ENCODE peak calls at places on chromosomes 6 and 20, in five cellular contexts. P is Calu3, X is psoas muscle, Z is H9, I is GM20000. B is an unnamed sample.

GRCh38 chr6:25369450-25370086 is 90.4 kb downstream of the CARMIL1 start:
- DNase-seq in I (peak), X (no peak), Z (peak), P (peak), B (no peak)

GRCh38 chr20:38633577-38634093 is 32.0 kb downstream of the ARHGAP40 start:
- DNase-seq in X (peak), P (peak), Z (peak), I (peak), B (no peak)

GRCh38 chr6:22929228-22929627 is 359.9 kb downstream of the HDGFL1 start:
- DNase-seq in P (no peak), I (no peak), Z (no peak), X (no peak), B (no peak)

GRCh38 chr6:105292689-105293339 is 110.1 kb downstream of the PREP start:
- DNase-seq in Z (no peak), P (no peak), X (no peak), I (no peak), B (no peak)

GRCh38 chr6:3609388-3609787 is 142.1 kb downstream of the PXDC1 start:
- DNase-seq in Z (no peak), X (no peak), P (no peak), I (no peak), B (no peak)

GRCh38 chr20:4730782-4731181 is 9.1 kb downstream of the PRND start:
- DNase-seq in P (no peak), I (no peak), Z (no peak), X (no peak), B (no peak)

GRCh38 chr6:142925575-142926110 is 19.3 kb downstream of the HIVEP2 start:
- DNase-seq in I (no peak), X (no peak), P (no peak), Z (no peak), B (no peak)

GRCh38 chr6:108174371-108175175 is 8.8 kb downstream of the NR2E1 start:
- DNase-seq in Z (peak), X (no peak), P (no peak), I (peak), B (no peak)

GRCh38 chr20:19272976-19273654 is 60.7 kb downstream of the SLC24A3 start:
- DNase-seq in Z (no peak), I (no peak), X (no peak), P (no peak), B (no peak)

GRCh38 chr6:150377211-150377781 is 8.5 kb downstream of the IYD start:
- DNase-seq in P (peak), I (no peak), Z (no peak), X (no peak), B (no peak)

GRCh38 chr6:88119769-88120168 is 46.4 kb downstream of the CNR1 start:
- DNase-seq in I (peak), Z (no peak), X (no peak), P (no peak), B (no peak)

GRCh38 chr6:36536873-36537547 is 10.3 kb downstream of the STK38 start:
- DNase-seq in I (no peak), X (no peak), Z (no peak), P (no peak), B (no peak)

GRCh38 chr20:8414611-8415274 is 282.7 kb downstream of the PLCB1 start:
- DNase-seq in P (no peak), I (no peak), X (no peak), Z (no peak), B (no peak)

GRCh38 chr6:144310761-144311160 is 25.6 kb downstream of the UTRN start:
- DNase-seq in X (no peak), I (no peak), P (no peak), Z (no peak), B (no peak)

GRCh38 chr6:133837801-133838349 is 51.0 kb upstream of the TCF21 start:
- DNase-seq in P (peak), X (peak), Z (peak), I (peak), B (peak)

GRCh38 chr6:36719126-36719525 is 21.5 kb downstream of the RAB44 start:
- DNase-seq in I (no peak), X (peak), Z (no peak), P (no peak), B (no peak)

GRCh38 chr20:1292620-1293019 is 26.5 kb downstream of the SNPH start:
- DNase-seq in X (no peak), P (no peak), Z (no peak), I (no peak), B (no peak)

GRCh38 chr6:90212274-90212673 is 84.4 kb downstream of the BACH2 start:
- DNase-seq in Z (no peak), P (no peak), I (no peak), X (no peak), B (no peak)

GRCh38 chr6:46677314-46677654 is 10.4 kb upstream of the TDRD6 start:
- DNase-seq in I (no peak), X (no peak), P (no peak), Z (no peak), B (no peak)

GRCh38 chr6:25665455-25665854 is 13.4 kb downstream of the SCGN start:
- DNase-seq in Z (no peak), X (no peak), P (no peak), I (no peak), B (no peak)

GRCh38 chr6:143068001-143068400 is 7.3 kb downstream of the AIG1 start:
- DNase-seq in I (no peak), P (no peak), X (no peak), Z (no peak), B (no peak)

GRCh38 chr6:13863699-13864155 is 49.4 kb upstream of the MCUR1 start:
- DNase-seq in P (no peak), I (no peak), X (no peak), Z (no peak), B (no peak)

GRCh38 chr6:158323561-158323958 is 11.3 kb downstream of the TULP4 start:
- DNase-seq in I (no peak), Z (no peak), P (no peak), X (no peak), B (no peak)

GRCh38 chr6:15329154-15329781 is 83.4 kb downstream of the JARID2 start:
- DNase-seq in P (no peak), Z (no peak), X (no peak), I (no peak), B (no peak)

GRCh38 chr20:51365670-51366069 is 176.8 kb downstream of the NFATC2 start:
- DNase-seq in X (no peak), I (no peak), P (no peak), Z (no peak), B (no peak)

GRCh38 chr6:12555267-12555666 is 161.3 kb upstream of the PHACTR1 start:
- DNase-seq in P (no peak), X (no peak), Z (no peak), I (no peak), B (no peak)

GRCh38 chr6:16239090-16239797 is 857 bp downstream of the GMPR start:
- DNase-seq in Z (no peak), P (peak), I (peak), X (peak), B (peak)

GRCh38 chr6:4889701-4890100 is 113.5 kb downstream of the CDYL start:
- DNase-seq in I (no peak), Z (peak), P (no peak), X (no peak), B (no peak)

DNA sequence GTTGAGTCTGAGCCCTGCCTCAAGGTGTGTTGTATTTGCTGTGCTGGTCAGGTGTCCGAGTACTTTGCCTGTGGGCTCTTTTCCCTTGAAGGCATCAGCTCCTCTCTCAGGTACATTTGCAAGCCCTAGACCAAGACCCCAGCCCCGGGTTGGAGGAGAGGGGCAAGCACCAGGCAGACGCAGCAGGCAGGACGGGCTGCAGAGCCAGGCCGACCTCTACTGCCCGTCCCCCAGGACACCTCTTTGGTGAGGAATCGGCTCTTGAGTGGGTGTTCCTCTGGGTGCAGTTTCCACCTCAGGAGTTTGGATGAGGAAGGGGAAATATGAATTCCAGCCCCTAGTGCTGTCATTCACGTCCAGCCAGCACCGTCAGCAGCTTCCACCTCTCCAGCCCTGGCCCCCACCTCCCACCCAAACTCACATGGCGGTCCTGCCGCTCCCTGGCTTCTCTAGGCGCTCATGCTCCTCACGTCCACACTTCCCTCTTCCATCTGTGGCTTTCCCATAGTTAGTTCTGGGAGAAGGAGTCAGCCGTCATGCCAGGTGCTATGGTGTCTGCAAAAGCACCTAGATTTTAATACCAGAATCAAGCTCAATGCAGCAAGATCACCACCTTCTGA is 183.9 kb downstream of the DLL1 start:
- DNase-seq in P (no peak), Z (no peak), X (peak), I (no peak), B (no peak)
- TF ChIP-seq CTCF in P (no peak), Z (no peak), X (no peak), I (no peak), B (no peak)

DNA sequence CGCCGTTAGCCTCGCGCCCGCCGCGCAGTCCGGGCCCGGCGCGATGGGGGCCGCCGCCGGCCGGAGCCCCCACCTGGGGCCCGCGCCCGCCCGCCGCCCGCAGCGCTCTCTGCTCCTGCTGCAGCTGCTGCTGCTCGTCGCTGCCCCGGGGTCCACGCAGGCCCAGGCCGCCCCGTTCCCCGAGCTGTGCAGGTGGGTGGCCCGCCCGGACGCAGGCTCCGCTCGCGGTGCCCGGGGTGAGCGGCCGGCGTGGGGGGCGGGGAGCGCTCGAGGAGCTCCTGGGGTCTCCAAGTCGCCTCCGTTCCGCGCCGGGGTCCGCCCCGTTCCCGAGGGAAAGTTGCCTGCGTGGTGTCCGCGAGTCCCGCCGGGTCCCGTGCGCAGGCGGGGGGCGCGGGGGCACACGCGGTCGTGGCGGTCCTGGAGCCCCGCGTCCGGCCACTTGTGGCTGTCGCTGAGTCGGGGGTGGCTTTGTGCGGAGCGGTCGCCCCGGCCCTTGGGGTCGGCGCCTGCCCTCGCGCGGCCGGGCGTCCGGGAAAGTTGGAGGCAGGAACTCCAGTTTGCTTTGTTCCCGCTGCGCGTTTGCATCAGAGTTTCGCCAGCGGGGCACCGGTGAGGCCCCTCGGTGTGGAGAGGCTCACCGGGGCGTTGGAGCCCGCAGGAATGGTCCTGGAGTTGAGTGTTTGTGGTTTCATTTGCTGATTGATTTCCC is 476 bp downstream of the IGF2R start:
- DNase-seq in P (peak), I (no peak), Z (no peak), X (peak), B (no peak)
- TF ChIP-seq CTCF in P (no peak), I (no peak), Z (no peak), X (no peak), B (no peak)

GRCh38 chr20:45459606-45460005 is 9.9 kb upstream of the WFDC2 start:
- DNase-seq in I (no peak), X (no peak), Z (no peak), P (peak), B (no peak)
- TF ChIP-seq CTCF in I (no peak), X (no peak), Z (peak), P (peak), B (no peak)

GRCh38 chr20:17822039-17822438 is 122.3 kb downstream of the BANF2 start:
- DNase-seq in Z (no peak), P (peak), I (no peak), X (no peak), B (no peak)

GRCh38 chr20:17822540-17823155 is 122.9 kb downstream of the BANF2 start:
- DNase-seq in X (no peak), P (no peak), I (no peak), Z (no peak), B (no peak)

GRCh38 chr20:17824676-17825224 is 125.0 kb downstream of the BANF2 start:
- DNase-seq in P (no peak), I (no peak), Z (no peak), X (no peak), B (no peak)

GRCh38 chr20:17825251-17825691 is 125.5 kb downstream of the BANF2 start:
- DNase-seq in P (no peak), Z (no peak), X (peak), I (no peak), B (no peak)

DNA sequence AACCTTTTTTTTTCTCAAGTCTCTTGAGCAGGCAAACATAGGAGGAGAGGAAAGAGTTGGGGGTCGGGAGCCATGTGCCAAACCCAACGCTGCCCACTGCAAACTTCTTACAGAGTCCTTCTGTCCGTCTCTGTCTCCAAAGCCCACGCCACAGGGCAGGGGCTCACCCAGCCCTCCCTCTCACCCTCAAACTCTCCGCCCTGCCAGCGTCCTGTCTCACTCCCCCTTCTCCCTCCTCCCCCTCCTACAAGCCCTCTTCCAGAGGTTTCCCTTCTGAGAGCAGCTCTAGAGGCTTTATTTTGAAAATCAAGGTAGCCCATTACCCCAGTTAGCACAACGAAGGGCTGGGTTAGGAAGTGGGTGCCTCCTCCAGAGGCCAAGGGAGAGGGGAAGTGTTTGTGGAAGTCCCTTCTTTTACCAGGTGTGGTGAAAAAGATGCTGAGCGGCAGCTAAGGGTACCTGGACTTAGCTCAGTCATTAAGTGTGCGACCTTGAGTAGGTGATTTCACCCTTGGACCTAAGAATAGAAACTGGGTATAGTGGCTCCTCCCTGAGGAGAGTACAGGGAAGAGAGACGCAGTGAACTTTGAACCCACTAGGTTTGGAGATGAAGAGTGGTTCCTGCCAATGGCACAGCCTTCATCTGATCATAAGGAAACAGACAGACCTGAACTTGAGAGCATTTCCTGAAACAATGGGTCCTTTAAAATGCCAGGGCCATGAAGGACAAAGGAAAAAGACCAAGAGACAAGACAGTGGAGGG is 123.8 kb downstream of the BANF2 start:
- DNase-seq in I (no peak), X (no peak), P (no peak), Z (no peak), B (no peak)
- TF ChIP-seq CTCF in I (no peak), X (no peak), P (no peak), Z (peak), B (no peak)

DNA sequence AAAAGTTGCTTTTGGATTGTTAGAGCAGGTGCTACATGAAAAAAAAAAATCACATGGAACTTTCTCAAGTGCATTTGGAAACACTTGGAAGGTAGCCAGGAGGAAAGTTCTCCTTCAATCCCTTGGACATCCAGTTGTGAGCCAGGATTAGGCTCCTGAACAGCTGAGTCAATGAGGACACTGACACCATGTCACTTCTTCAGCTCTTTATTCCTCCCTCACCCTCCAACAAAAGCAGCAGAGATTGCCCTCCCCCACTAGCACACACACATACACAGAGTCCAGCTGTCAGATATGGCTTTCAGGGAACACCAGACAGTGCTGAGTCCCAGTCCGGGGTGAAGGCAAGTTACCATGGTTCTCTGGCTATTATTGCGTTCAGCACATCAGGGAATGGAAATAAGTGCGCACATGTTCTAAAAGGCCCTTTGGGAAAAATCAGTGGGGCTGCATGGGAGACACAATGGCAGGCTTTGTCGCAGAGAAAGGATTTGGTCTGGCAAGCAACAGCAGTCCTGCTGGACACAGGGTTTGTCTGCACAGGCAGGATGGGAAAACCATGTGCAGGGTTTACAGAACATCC is 124.7 kb upstream of the MARCKS start:
- DNase-seq in P (no peak), I (no peak), Z (no peak), X (peak), B (no peak)
- TF ChIP-seq CTCF in P (no peak), I (no peak), Z (no peak), X (peak), B (no peak)

GRCh38 chr20:40710608-40711007 is 21.6 kb upstream of the MAFB start:
- DNase-seq in Z (peak), P (no peak), I (no peak), X (no peak), B (no peak)

GRCh38 chr20:40704828-40705227 is 15.8 kb upstream of the MAFB start:
- DNase-seq in I (no peak), X (no peak), Z (no peak), P (no peak), B (no peak)

GRCh38 chr20:40703981-40704530 is 15.0 kb upstream of the MAFB start:
- DNase-seq in Z (no peak), P (no peak), I (no peak), X (no peak), B (no peak)

GRCh38 chr20:40705413-40705812 is 16.4 kb upstream of the MAFB start:
- DNase-seq in P (no peak), I (no peak), Z (no peak), X (no peak), B (no peak)

DNA sequence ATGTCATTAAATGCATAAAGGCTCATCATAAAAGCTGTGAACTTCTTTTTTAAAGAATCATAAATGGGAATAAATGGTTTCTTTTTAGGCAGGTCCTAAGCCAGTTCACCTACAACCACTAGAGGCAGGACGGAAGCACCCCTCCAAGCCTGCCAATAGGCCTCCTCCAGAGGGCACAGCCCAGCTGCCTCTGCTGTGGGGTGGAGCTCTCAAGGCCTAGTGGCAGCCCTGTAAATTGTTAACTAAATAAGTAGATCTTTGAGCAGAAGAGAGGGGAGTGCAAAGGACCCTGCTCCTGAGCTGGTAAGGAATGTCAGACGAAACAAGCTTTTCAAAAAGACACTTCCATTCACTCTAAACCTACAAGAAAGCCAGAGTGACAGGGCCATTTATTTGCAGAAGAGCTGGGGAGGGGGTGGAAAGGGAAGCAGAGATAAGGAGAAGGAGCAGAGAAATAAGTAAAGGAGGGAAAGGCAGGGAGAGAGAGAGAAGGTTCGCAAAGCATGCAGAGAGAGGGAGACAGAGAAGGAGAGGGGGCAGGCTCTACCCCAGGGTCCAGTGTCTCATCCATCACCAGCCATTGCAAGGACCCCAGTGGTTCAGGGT is 18.0 kb upstream of the MAFB start:
- DNase-seq in X (no peak), P (peak), I (no peak), Z (peak), B (no peak)
- TF ChIP-seq CTCF in X (no peak), P (peak), I (no peak), Z (peak), B (no peak)

GRCh38 chr20:24149881-24150307 is 161.3 kb upstream of the GGTLC1 start:
- DNase-seq in P (peak), X (no peak), I (no peak), Z (peak), B (no peak)
- TF ChIP-seq CTCF in P (no peak), X (no peak), I (no peak), Z (peak), B (no peak)

DNA sequence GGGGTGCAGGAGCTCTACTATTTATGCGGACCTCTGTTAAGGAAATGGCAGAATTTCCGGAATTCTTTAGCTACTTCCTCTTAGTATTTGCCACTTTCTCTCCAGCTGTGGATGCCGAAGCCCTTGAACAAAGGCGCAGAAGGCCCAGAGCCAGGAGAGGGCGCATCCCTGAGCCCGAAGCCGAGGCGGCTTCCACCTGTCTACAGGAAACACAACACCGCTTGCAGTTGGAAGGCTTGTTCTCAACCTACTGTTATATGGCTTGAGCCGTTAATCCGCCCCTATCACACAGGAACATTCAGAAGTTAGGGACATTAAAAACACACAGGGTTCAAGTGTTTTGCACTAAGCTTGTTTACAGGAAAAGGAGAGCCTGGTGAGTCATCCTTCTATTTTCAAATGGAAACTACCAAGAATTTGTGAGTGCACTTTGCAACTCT is 417.1 kb downstream of the BCKDHB start:
- DNase-seq in X (peak), Z (peak), I (no peak), P (no peak), B (no peak)
- TF ChIP-seq CTCF in X (peak), Z (peak), I (no peak), P (no peak), B (no peak)

GRCh38 chr20:40797425-40797824 is 108.4 kb upstream of the MAFB start:
- DNase-seq in P (peak), Z (peak), I (peak), X (no peak), B (no peak)
- TF ChIP-seq CTCF in P (peak), Z (peak), I (peak), X (no peak), B (no peak)

B was measured in omental fat pad.